ENCODE peak calls at places on chromosomes 16 and 17, in ten cellular contexts. Z is kidney epithelial cell, U is left ventricle myocardium inferior, F is bronchial epithelial cell, C is body of pancreas, G is heart left ventricle, R is fibroblast of lung, S is adrenal gland, W is cardiac muscle cell, I is coronary artery. A is an unnamed sample.

GRCh38 chr16:9647981-9648701 is 534.1 kb downstream of the GRIN2A start:
- DNase-seq in C (peak), S (peak), G (no peak), F (peak), U (no peak), Z (no peak), I (no peak), R (no peak), W (peak), A (peak)

GRCh38 chr16:11871193-11871592 is 19.9 kb upstream of the RSL1D1 start:
- DNase-seq in R (peak), F (no peak), I (no peak), W (peak), C (no peak), S (no peak), Z (no peak), G (no peak), U (no peak), A (peak)

GRCh38 chr16:704552-705380 is 835 bp downstream of the FBXL16 start:
- DNase-seq in C (no peak), U (no peak), G (no peak), W (no peak), Z (no peak), S (no peak), F (no peak), R (no peak), I (no peak), A (no peak)

GRCh38 chr17:68909066-68909465 is 46.1 kb downstream of the ABCA8 start:
- DNase-seq in U (no peak), Z (peak), I (no peak), W (peak), R (peak), S (peak), G (peak), C (peak), F (peak), A (peak)

GRCh38 chr17:65430209-65430833 is 131.1 kb downstream of the AXIN2 start:
- DNase-seq in Z (no peak), I (no peak), R (no peak), G (peak), F (no peak), C (no peak), U (peak), S (no peak), W (no peak), A (no peak)

GRCh38 chr17:28398280-28398981 is 7.6 kb downstream of the SLC46A1 start:
- DNase-seq in C (no peak), Z (no peak), U (no peak), W (no peak), F (no peak), R (peak), I (no peak), G (no peak), S (peak), A (no peak)

GRCh38 chr16:9610727-9611126 is 519.3 kb downstream of the HAPSTR1 start:
- DNase-seq in G (no peak), U (no peak), S (no peak), I (no peak), R (no peak), F (no peak), W (no peak), C (no peak), Z (no peak), A (no peak)

GRCh38 chr17:61794792-61795191 is 68.5 kb downstream of the BRIP1 start:
- DNase-seq in G (no peak), S (no peak), C (no peak), Z (no peak), R (no peak), W (no peak), F (peak), I (no peak), U (no peak), A (no peak)

GRCh38 chr16:81700071-81700779 is 78.9 kb upstream of the PLCG2 start:
- DNase-seq in F (no peak), S (no peak), Z (no peak), C (no peak), W (no peak), R (no peak), I (no peak), U (no peak), G (no peak), A (no peak)

GRCh38 chr17:79231766-79232287 is 157.2 kb downstream of the ENGASE start:
- DNase-seq in I (no peak), W (no peak), U (no peak), R (no peak), C (no peak), G (no peak), F (peak), S (no peak), Z (no peak), A (no peak)

GRCh38 chr17:7219812-7220592 is at the start of the genes ACADVL and DLG4:
- DNase-seq in C (peak), G (peak), U (peak), R (peak), S (peak), W (peak), I (peak), F (peak), Z (no peak), A (peak)

GRCh38 chr16:57939872-57940224 is 31.1 kb downstream of the CNGB1 start:
- DNase-seq in Z (no peak), S (no peak), W (no peak), F (no peak), R (no peak), C (no peak), I (no peak), U (no peak), G (no peak), A (no peak)
- TF ChIP-seq CTCF in Z (no peak), S (no peak), W (no peak), F (no peak), R (no peak), C (no peak), I (no peak), U (no peak), G (no peak), A (no peak)

DNA sequence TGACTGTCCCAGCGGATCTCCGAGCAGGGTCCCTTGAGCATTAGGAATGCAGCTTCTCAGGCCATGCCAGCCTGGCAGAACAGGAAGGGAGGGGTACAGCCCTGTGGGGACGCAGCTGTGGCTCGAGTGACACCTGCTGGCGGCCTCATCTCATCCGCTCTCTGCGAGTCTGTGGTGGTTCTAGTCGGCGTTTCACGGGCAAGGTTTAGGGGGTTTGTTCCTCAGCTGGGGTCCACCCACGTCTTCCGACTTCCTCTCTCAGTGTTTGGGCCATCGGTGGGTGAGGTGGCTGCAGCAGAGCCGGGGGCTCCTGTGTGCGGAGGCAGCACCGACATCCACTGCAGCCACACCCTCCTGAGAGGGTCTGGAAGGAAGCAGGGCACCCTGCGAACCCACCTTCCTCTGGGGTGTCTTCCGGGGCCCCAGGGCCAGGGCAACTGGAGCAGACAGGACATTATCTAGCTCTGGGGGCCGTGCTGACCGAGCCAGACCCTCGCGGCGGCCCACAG is 33.3 kb downstream of the JPH3 start:
- DNase-seq in G (peak), I (no peak), Z (peak), R (peak), F (peak), U (peak), S (peak), W (peak), C (peak), A (peak)
- H3K4me3 ChIP-seq in G (peak), I (peak), Z (peak), R (no peak), F (no peak), U (peak), S (no peak), W (no peak), C (no peak), A (no peak)

GRCh38 chr17:43669971-43670644 is 8.4 kb upstream of the MEOX1 start:
- DNase-seq in W (no peak), G (no peak), U (no peak), C (peak), R (peak), F (no peak), Z (no peak), S (no peak), I (no peak), A (peak)
- TF ChIP-seq CTCF in W (no peak), G (no peak), U (no peak), C (no peak), R (no peak), F (no peak), Z (no peak), S (no peak), I (no peak), A (no peak)

GRCh38 chr17:73286863-73287296 is 24.9 kb downstream of the CDC42EP4 start:
- DNase-seq in C (no peak), Z (no peak), W (peak), U (no peak), I (no peak), F (peak), G (no peak), S (peak), R (no peak), A (peak)
- H3K4me3 ChIP-seq in C (no peak), Z (no peak), W (no peak), U (no peak), I (no peak), F (no peak), G (no peak), S (no peak), R (no peak), A (no peak)

DNA sequence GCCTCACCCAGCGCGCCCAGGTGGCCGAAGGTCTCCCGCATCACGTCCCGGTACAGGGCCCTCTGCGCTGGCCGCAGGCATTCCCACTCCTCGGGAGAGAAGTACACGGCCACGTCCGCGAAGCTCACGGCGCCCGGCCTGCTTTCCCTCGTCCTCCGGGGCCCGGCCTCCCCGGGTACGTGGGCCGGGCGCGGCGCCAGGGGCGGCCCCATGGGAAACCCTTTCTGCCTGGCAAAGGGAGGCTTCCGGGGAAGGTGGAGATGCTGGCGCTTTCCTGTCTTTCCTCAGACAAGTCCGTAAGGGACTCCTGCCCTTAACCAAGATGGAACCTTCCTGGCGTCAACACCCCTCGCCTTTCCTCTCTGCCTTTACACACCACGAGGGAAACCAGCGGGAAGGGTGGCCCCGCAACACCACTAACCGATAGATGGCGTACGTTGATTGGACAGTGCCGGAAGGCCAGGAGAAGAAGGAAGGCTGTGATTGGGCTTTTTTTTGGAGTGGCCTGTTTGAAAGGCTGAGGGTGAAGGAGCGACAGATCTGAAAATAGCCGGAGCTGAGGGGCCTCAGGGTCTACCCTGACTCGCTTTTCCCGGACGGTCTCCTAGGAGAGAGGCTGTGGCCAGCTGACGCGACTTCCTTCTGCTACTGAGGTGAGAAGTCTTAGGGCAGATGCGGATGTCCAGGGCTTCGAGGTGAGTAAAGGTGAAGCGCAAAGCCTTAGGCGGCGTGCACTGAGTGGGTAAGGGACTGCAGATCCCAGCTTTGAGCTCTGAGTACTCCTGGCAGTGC is at the start of gene ZNF785:
- DNase-seq in F (peak), U (peak), I (peak), R (peak), S (peak), C (peak), G (peak), W (peak), Z (peak), A (peak)
- TF ChIP-seq CTCF in F (no peak), U (peak), I (no peak), R (no peak), S (no peak), C (peak), G (peak), W (peak), Z (peak), A (no peak)

GRCh38 chr17:81858170-81858966 is 2.0 kb downstream of the P4HB start:
- DNase-seq in W (no peak), Z (no peak), F (no peak), C (peak), R (no peak), S (peak), U (no peak), I (no peak), G (no peak), A (no peak)
- H3K4me3 ChIP-seq in W (no peak), Z (no peak), F (peak), C (peak), R (peak), S (no peak), U (peak), I (peak), G (peak), A (peak)

GRCh38 chr17:73749906-73750305 is 105.7 kb upstream of the SDK2 start:
- DNase-seq in R (no peak), S (no peak), U (peak), I (no peak), C (no peak), F (no peak), W (no peak), Z (no peak), G (peak), A (no peak)
- TF ChIP-seq CTCF in R (no peak), S (no peak), U (no peak), I (no peak), C (no peak), F (no peak), W (no peak), Z (no peak), G (no peak), A (no peak)

GRCh38 chr16:57537596-57538234 is 1.3 kb upstream of the CCDC102A start:
- DNase-seq in S (peak), W (no peak), F (no peak), C (no peak), U (no peak), G (no peak), I (no peak), R (no peak), Z (no peak), A (no peak)
- H3K4me3 ChIP-seq in S (no peak), W (no peak), F (no peak), C (no peak), U (peak), G (peak), I (no peak), R (no peak), Z (no peak), A (no peak)

GRCh38 chr17:17784599-17785264 is 52.1 kb downstream of the SREBF1 start:
- DNase-seq in Z (no peak), F (no peak), U (no peak), I (no peak), R (no peak), G (peak), W (no peak), S (no peak), C (peak), A (no peak)
- TF ChIP-seq CTCF in Z (peak), F (peak), U (peak), I (no peak), R (peak), G (no peak), W (peak), S (peak), C (peak), A (peak)

A was measured in fibroblast of villous mesenchyme.